ENCODE peak calls at places on chromosomes 6 and 20, in four cellular contexts. Z is ascending aorta, X is Peyer's patch, L is IMR-90. W is an unnamed sample.

GRCh38 chr6:5173862-5174643 is 86.7 kb downstream of the LYRM4 start:
- DNase-seq in Z (no peak), X (peak), L (peak), W (peak)

GRCh38 chr20:9838035-9838377 is 870 bp downstream of the PAK5 start:
- DNase-seq in Z (no peak), X (no peak), L (no peak), W (peak)

GRCh38 chr6:42316981-42317380 is 99.3 kb upstream of the MRPS10 start:
- DNase-seq in Z (no peak), X (no peak), L (no peak), W (peak)

GRCh38 chr6:122752493-122752892 is 27.0 kb upstream of the FABP7 start:
- DNase-seq in Z (no peak), X (no peak), L (no peak), W (no peak)

GRCh38 chr6:37316071-37316470 is 37.7 kb upstream of the RNF8 start:
- DNase-seq in Z (no peak), X (no peak), L (no peak), W (peak)

GRCh38 chr6:1609662-1610496 is at the start of gene FOXC1:
- DNase-seq in Z (peak), X (no peak), L (peak), W (peak)

GRCh38 chr20:42565106-42565990 is 624.4 kb downstream of the PTPRT start:
- DNase-seq in Z (no peak), X (no peak), L (no peak), W (no peak)

GRCh38 chr6:130559166-130559565 is 193.3 kb downstream of the TMEM200A start:
- DNase-seq in Z (no peak), X (no peak), L (no peak), W (no peak)

GRCh38 chr20:10986586-10986985 is 312.8 kb upstream of the JAG1 start:
- DNase-seq in Z (no peak), X (no peak), L (peak), W (peak)

GRCh38 chr6:104689551-104690205 is 170.0 kb downstream of the HACE1 start:
- DNase-seq in Z (no peak), X (no peak), L (peak), W (no peak)

GRCh38 chr6:150032598-150032997 is 7.3 kb upstream of the RAET1L start:
- DNase-seq in Z (no peak), X (no peak), L (no peak), W (no peak)

GRCh38 chr20:47067776-47068175 is 173.1 kb downstream of the EYA2 start:
- DNase-seq in Z (no peak), X (no peak), L (peak), W (no peak)

GRCh38 chr6:45710304-45710821 is 305.3 kb downstream of the CLIC5 start:
- DNase-seq in Z (no peak), X (peak), L (peak), W (peak)

GRCh38 chr6:111427341-111428116 is 55.5 kb downstream of the REV3L start:
- DNase-seq in Z (no peak), X (no peak), L (peak), W (peak)

GRCh38 chr20:19688031-19688806 is 69.8 kb upstream of the RIN2 start:
- DNase-seq in Z (peak), X (peak), L (peak), W (peak)

GRCh38 chr6:160238234-160238633 is 20.4 kb downstream of the SLC22A2 start:
- DNase-seq in Z (no peak), X (no peak), L (no peak), W (peak)

GRCh38 chr6:143336446-143337152 is 113.9 kb downstream of the ADAT2 start:
- DNase-seq in Z (no peak), X (no peak), L (peak), W (peak)

GRCh38 chr20:53950031-53950430 is 120.4 kb downstream of the BCAS1 start:
- DNase-seq in Z (no peak), X (no peak), L (peak), W (no peak)

GRCh38 chr20:21607971-21608735 is 94.3 kb upstream of the NKX2-2 start:
- DNase-seq in Z (no peak), X (no peak), L (no peak), W (no peak)

GRCh38 chr20:35288325-35289060 is 3.7 kb downstream of the FAM83C start:
- DNase-seq in Z (no peak), X (no peak), L (no peak), W (no peak)

GRCh38 chr20:10648651-10649050 is 25.1 kb downstream of the JAG1 start:
- DNase-seq in Z (no peak), X (no peak), L (peak), W (peak)

GRCh38 chr6:56984374-56984773 is 29.5 kb downstream of the BEND6 start:
- DNase-seq in Z (no peak), X (no peak), L (peak), W (peak)

GRCh38 chr6:54238407-54238806 is 69.8 kb upstream of the TINAG start:
- DNase-seq in Z (no peak), X (no peak), L (peak), W (peak)

GRCh38 chr20:46558511-46558959 is 8.1 kb upstream of the OCSTAMP start:
- DNase-seq in Z (no peak), X (no peak), L (peak), W (peak)

GRCh38 chr6:68651018-68651985 is 16.2 kb downstream of the ADGRB3 start:
- DNase-seq in Z (no peak), X (no peak), L (no peak), W (peak)

GRCh38 chr6:160084198-160084776 is 37.3 kb upstream of the SLC22A1 start:
- DNase-seq in Z (no peak), X (no peak), L (no peak), W (no peak)

GRCh38 chr20:5908981-5909380 is 41.4 kb downstream of the TRMT6 start:
- DNase-seq in Z (no peak), X (no peak), L (no peak), W (peak)

GRCh38 chr6:151286192-151286591 is 46.4 kb downstream of the AKAP12 start:
- DNase-seq in Z (no peak), X (no peak), L (peak), W (no peak)

GRCh38 chr6:79070206-79070825 is 7.7 kb downstream of the PHIP start:
- DNase-seq in Z (no peak), X (no peak), L (peak), W (peak)

GRCh38 chr6:31161216-31162126 is 3.1 kb downstream of the TCF19 start:
- DNase-seq in Z (no peak), X (no peak), L (no peak), W (no peak)

GRCh38 chr20:6767166-6767535 is 335 bp upstream of the BMP2 start:
- DNase-seq in Z (no peak), X (no peak), L (no peak), W (no peak)

GRCh38 chr6:169863149-169863525 is 111.7 kb downstream of the ERMARD start:
- DNase-seq in Z (no peak), X (no peak), L (no peak), W (no peak)

DNA sequence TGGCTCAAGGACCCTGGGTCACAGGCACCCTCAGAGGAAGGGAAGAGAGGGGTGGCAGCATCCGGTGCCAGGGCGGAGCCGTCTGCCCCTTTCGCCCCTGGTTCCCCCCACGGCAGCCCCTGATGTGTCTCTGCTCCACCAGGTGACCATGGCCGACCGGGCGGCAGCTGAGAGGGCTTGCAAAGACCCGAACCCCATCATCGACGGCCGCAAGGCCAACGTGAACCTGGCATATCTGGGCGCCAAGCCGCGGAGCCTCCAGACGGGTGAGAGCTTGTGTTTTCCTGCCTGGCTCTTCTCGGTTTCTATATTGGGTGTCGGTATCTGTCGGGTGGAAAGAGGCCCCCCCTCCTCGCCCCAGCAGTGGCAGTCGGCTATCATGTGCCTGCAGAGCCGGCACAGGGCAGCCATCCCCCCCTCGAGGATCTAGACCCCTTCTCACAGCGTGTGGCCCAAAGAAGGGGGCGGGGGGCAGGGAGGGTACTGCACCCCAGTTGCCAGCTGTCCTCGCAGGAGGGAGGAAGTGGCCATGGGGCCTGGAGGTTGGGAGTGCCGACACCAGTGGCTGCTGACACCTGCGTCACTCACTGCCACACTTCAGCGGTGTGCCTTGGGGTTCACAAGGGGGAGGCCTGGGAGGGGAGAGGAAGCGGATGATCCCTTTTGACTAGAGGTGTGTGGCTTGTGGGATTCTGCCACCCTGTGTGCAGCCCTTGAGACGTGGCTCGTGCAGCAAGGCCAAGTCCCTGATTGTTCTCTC is 1.5 kb downstream of the RBM38 start:
- DNase-seq in Z (peak), X (peak), L (no peak), W (no peak)
- H3K27ac ChIP-seq in Z (peak), X (peak), L (no peak), W (no peak)

DNA sequence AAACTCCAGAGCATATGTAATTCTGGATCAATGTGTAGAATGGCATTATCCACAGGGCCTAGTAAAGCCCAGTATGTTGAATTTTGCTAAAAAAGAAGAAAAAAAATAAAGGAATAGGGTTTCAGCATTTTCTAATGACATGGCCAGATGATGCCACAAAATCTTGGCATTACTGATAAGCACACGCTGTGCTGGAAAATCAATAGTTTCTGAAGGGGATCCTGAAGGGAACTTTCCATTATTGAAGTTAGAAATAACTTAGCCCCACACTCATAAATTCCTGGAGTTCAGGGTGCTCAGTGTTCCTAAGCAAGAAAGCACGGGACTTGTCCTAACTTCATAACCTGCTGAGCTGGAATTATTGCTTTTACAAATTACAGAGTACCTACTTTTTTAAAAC is 10.8 kb downstream of the TENT5A start:
- DNase-seq in Z (no peak), X (no peak), L (no peak), W (no peak)
- H3K27ac ChIP-seq in Z (no peak), X (no peak), L (no peak), W (no peak)

DNA sequence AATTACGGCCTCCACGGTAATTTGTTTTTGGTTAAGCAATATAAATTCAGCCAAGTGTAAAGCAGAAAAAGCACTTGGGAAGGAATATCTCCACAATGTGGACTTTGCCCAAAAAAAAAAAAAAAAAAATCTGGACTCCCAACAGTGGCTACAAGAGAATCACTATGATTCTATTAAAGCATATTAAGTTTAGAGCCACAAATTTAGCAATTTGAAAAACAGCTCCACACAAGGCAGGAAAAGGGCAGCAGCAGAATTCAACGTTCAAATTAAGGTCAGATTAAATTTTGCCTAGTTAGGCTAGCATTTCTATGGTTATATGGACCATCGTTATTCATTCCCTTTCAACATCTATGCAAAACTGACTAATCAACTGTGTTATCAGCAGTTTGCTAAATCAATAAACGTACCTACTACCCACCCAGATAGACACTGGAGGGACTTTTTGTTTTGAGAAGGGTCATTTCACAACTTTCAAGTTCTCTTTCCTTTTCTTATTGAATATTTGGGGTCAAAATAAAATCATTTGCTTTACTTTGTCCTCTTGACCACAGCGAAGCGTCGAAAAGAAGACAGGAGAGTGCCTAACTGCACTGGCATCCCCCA is 1.0 kb downstream of the MCM9 start:
- DNase-seq in Z (no peak), X (no peak), L (no peak), W (no peak)
- H3K27ac ChIP-seq in Z (no peak), X (peak), L (no peak), W (no peak)

GRCh38 chr6:3022765-3023662 is 23.3 kb downstream of the NQO2 start:
- DNase-seq in Z (no peak), X (peak), L (no peak), W (no peak)
- H3K27ac ChIP-seq in Z (peak), X (peak), L (peak), W (peak)

DNA sequence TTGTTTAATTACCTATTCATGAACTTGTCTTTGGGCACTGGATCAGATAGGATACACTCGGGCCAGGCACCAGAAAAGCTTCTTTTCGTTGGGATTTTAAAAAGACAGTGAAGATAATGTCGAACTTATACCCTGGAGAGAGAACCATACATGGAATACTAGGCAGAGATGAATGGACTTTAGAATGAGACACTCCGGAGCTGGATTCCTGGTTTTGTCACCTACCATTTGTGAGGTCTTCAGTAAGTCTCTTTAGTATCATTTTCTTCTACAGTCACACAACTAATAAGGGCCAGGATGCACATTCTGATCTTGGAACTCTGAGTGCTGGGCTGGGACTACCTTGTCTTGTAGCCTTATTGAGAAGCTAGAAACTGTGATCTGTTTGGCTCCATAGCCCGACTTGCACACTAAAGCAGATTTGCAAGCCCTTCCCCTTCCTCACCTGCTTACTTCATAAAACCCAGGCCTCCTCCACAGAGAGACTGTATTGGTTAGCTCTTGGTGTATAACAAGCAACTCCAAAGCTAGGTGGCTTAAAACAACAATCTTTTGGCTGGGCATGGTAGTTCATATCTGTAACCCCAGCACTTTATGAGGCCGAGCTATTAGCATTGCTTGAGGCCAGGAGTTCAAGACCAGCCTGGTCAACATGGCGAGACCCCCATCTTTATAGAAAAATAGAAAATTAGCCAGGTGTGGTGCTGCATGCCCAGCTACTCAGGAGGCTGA is 7.4 kb upstream of the IFT52 start:
- DNase-seq in Z (no peak), X (no peak), L (no peak), W (peak)
- H3K27ac ChIP-seq in Z (no peak), X (no peak), L (peak), W (no peak)

DNA sequence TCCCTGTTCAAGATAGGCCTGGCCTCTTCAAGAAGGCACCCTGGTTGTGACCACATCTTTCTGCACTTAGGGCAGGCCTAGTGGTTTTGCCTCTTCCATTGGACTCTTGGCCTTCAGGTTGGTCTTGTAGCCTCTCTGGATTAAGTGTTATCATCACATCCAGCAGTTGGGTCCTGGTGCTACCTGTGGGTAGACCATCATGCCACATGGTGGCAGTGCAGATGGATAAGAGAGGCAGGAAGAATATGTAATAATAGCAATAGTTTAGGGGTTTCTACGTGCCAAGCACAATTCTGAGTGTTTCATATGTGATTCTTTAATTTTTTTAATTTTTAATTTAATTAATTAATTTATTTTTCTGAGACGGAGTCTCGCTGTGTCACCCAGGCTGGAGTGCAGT is 28.5 kb upstream of the SNRPB2 start:
- DNase-seq in Z (no peak), X (no peak), L (no peak), W (no peak)
- H3K27ac ChIP-seq in Z (no peak), X (no peak), L (no peak), W (no peak)

DNA sequence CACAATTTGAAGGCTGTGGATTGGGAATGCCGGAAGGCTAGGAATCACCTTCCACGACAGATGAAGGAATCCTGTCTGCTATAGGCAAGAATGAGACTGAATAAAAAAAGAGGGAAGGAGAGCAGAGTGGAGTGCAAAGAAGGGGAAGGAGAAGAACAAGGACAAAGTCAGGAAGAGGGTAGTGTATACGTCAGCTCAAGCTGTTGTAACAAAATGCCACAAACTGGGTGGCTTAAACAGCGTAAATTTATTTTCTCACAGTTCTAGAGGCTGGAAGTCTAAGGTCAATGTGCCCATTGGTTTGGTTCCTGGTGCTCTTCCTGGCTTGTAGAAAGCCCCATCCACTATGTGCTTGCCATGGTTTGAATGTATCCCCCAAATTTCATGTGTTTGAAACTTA is 104.5 kb downstream of the TTLL2 start:
- DNase-seq in Z (no peak), X (no peak), L (no peak), W (no peak)
- H3K27ac ChIP-seq in Z (no peak), X (no peak), L (no peak), W (no peak)

DNA sequence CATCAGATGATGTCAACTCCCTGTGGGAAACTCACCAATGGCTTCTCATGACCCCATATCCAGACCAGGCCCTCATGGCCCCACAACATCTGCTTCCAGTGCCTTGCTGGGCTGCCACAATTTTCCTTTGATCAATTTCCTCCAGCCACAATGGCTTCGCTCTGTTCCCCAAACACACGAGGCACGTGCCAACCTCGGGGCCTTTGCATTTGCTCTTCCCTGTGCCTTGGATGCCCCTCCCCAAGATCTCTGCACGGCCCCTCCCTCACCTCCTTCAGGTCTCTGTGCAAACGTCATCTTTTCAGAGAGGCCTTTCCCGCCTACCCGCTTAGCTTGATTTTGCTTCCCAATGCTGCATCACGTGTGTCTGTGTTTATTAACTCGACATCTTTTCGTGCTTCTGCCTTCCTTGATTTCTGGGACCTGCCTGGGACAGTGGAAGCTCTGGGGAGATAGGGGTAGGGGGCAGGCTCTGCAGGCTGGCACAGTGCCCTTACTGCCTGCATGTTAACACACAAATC is 13.1 kb downstream of the PEDS1 start:
- DNase-seq in Z (no peak), X (no peak), L (no peak), W (no peak)
- H3K27ac ChIP-seq in Z (no peak), X (no peak), L (no peak), W (peak)

GRCh38 chr6:14540859-14541540 is 423.4 kb downstream of the CD83 start:
- DNase-seq in Z (no peak), X (no peak), L (peak), W (no peak)
- H3K27ac ChIP-seq in Z (no peak), X (no peak), L (no peak), W (no peak)

GRCh38 chr6:124887872-124888580 is 74.2 kb upstream of the RNF217 start:
- DNase-seq in Z (no peak), X (no peak), L (no peak), W (no peak)
- H3K27ac ChIP-seq in Z (peak), X (no peak), L (no peak), W (no peak)

W was measured in fibroblast of lung.